ENCODE peak calls at places on chromosome 5, in eight cellular contexts. P, R, T, F, H, I, O and Y are unnamed samples.

GRCh38 chr5:157793298-157793791 is 49.8 kb downstream of the LSM11 start:
- DNase-seq in P (no peak), R (no peak), T (no peak), F (no peak), H (no peak), I (no peak), O (no peak), Y (no peak)

GRCh38 chr5:164772122-164772521 is 1266.7 kb downstream of the MAT2B start:
- DNase-seq in P (no peak), R (no peak), T (no peak), F (no peak), H (no peak), I (no peak), O (no peak), Y (no peak)

GRCh38 chr5:132479073-132479811 is 11.3 kb downstream of the IRF1 start:
- DNase-seq in P (no peak), R (no peak), T (no peak), F (no peak), H (no peak), I (no peak), O (peak), Y (peak)

GRCh38 chr5:115325291-115326019 is 29.0 kb upstream of the CCDC112 start:
- DNase-seq in P (no peak), R (no peak), T (no peak), F (no peak), H (no peak), I (no peak), O (no peak), Y (no peak)

GRCh38 chr5:50958852-50959457 is 292.5 kb downstream of the PARP8 start:
- DNase-seq in P (no peak), R (peak), T (no peak), F (peak), H (peak), I (peak), O (peak), Y (no peak)

GRCh38 chr5:144812770-144813169 is 642.1 kb downstream of the KCTD16 start:
- DNase-seq in P (no peak), R (peak), T (no peak), F (peak), H (no peak), I (no peak), O (peak), Y (no peak)

GRCh38 chr5:172860520-172861443 is 26.7 kb downstream of the ERGIC1 start:
- DNase-seq in P (peak), R (peak), T (no peak), F (peak), H (peak), I (peak), O (peak), Y (no peak)

GRCh38 chr5:138464018-138464387 is 1.3 kb upstream of the EGR1 start:
- DNase-seq in P (peak), R (peak), T (peak), F (peak), H (peak), I (peak), O (peak), Y (peak)

DNA sequence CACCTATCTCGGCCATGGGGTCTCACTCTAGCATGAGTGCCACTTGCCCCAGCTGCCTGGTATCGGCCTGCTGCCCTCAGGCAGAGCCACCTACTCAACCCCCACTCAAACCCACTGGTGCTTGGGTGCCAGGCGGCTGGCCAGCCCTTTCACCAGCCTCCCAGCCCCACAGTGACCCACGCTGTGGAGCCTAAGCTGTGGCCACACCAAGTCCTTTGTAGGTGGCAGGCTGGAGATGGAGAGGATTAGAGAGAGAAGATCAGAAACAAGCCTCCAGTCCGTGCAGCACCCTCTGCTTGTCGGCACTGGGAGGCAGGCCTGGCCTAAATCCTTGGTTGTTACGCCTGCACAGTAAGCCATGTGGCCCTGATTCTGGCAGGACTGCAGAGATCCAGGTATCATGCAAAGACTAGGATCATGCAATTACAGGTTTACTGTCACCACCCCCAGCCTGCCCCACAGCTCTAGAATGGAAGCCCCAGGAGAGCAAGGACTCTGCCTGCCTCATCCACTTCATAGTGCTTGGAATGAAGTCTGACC is 171.7 kb downstream of the COL23A1 start:
- DNase-seq in P (peak), R (no peak), T (no peak), F (no peak), H (no peak), I (no peak), O (no peak), Y (no peak)
- TF ChIP-seq CTCF in P (no peak), R (no peak), T (no peak), F (no peak), H (no peak), I (no peak), O (no peak), Y (no peak)

GRCh38 chr5:6832994-6833393 is 119.8 kb downstream of the TENT4A start:
- DNase-seq in P (no peak), R (no peak), T (no peak), F (no peak), H (no peak), I (peak), O (no peak), Y (no peak)

GRCh38 chr5:6832272-6832671 is 119.0 kb downstream of the TENT4A start:
- DNase-seq in P (no peak), R (no peak), T (no peak), F (no peak), H (no peak), I (no peak), O (no peak), Y (no peak)

GRCh38 chr5:6833406-6833805 is 120.2 kb downstream of the TENT4A start:
- DNase-seq in P (no peak), R (no peak), T (no peak), F (no peak), H (no peak), I (no peak), O (no peak), Y (no peak)

GRCh38 chr5:6830643-6831239 is 117.5 kb downstream of the TENT4A start:
- DNase-seq in P (no peak), R (no peak), T (no peak), F (no peak), H (no peak), I (no peak), O (no peak), Y (no peak)

GRCh38 chr5:6831678-6832077 is 118.4 kb downstream of the TENT4A start:
- DNase-seq in P (no peak), R (no peak), T (no peak), F (no peak), H (no peak), I (no peak), O (no peak), Y (no peak)
- TF ChIP-seq CTCF in P (no peak), R (no peak), T (no peak), F (no peak), H (no peak), I (no peak), O (no peak), Y (no peak)

GRCh38 chr5:161851691-161852299 is 3.9 kb downstream of the GABRA1 start:
- DNase-seq in P (no peak), R (peak), T (no peak), F (peak), H (no peak), I (no peak), O (peak), Y (no peak)
- TF ChIP-seq CTCF in P (no peak), R (peak), T (no peak), F (peak), H (peak), I (no peak), O (peak), Y (peak)

DNA sequence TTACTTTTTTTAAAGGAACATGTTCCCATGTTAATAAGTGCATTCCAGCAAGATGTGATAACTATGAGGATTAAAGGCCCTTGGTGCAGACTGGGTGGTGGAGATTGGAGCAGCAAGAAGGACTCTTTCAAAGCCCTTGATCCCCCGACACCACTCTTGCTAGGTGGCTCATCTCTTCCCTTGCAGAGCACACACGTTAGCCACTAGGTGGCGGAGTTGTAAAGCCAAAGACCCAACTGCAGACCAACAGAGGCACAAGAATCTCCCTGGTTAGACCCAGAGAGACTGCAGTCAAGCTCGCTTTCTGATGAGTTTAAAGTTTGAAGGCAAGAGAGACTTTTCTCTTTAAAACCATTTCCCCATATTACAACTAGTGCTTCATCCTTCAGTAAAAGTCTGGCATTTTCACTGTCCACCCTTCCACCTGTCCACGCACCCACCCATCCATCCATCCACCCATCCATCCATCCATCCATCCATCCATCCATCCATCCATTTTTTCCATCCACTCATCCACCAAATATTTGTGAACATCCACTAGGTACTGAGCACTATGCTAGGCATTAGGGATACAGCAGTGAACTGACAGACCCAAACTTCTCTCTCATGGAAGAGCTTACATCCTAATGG is 226.9 kb downstream of the MSX2 start:
- DNase-seq in P (no peak), R (peak), T (no peak), F (peak), H (peak), I (peak), O (peak), Y (no peak)
- TF ChIP-seq CTCF in P (peak), R (peak), T (peak), F (peak), H (peak), I (peak), O (peak), Y (peak)

DNA sequence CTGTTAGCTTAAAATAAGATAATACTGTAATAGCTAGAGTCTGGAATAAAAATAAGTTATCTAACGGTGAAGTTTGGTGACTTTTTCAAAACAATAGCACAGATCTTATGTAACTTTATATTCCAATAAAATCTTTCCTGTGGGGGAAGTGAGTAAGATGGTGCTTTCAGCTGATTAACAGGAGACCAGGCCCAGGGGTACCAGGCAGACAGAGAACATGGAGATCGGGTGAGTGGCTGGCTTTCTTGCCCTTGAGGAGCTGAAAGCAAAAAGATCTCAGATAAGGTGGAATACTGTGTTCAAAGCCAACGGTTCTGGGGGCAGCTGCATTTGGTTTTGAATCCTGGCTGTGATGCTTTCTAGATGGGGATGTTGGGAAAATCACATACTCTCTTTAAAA is 61.3 kb downstream of the MAT2B start:
- DNase-seq in P (no peak), R (no peak), T (no peak), F (no peak), H (no peak), I (peak), O (no peak), Y (no peak)
- TF ChIP-seq CTCF in P (no peak), R (no peak), T (no peak), F (no peak), H (no peak), I (no peak), O (no peak), Y (no peak)